ENCODE peak calls at places on chromosomes 3 and 15, in eight cellular contexts. B, T, I, G, V, F, X and Y are unnamed samples. For H3K4me1, the result is how much of the 10 kb centered on the place peaks cover.

GRCh38 chr3:11698326-11699082 is 54.8 kb upstream of the VGLL4 start:
- DNase-seq in I (no peak), X (no peak), G (no peak), F (no peak), T (no peak), B (no peak), V (no peak), Y (no peak)

GRCh38 chr15:57570994-57571393 is 20.7 kb upstream of the MYZAP start:
- DNase-seq in T (no peak), F (no peak), I (peak), G (no peak), X (no peak), V (no peak), B (no peak), Y (no peak)

GRCh38 chr15:62928242-62928995 is 114.1 kb upstream of the TPM1 start:
- DNase-seq in T (no peak), X (peak), G (no peak), V (peak), F (no peak), B (peak), I (peak), Y (peak)

GRCh38 chr15:58554758-58555157 is 123.0 kb downstream of the LIPC start:
- DNase-seq in F (no peak), I (no peak), T (no peak), B (no peak), V (no peak), X (no peak), G (no peak), Y (no peak)

GRCh38 chr15:45384700-45385099 is 6.4 kb upstream of the GATM start:
- DNase-seq in X (no peak), F (no peak), G (no peak), V (no peak), I (no peak), T (no peak), B (no peak), Y (no peak)

GRCh38 chr3:160637081-160637480 is 39.9 kb upstream of the ARL14 start:
- DNase-seq in B (no peak), I (no peak), V (no peak), G (no peak), T (no peak), X (no peak), F (no peak), Y (no peak)

GRCh38 chr3:110932515-110933095 is 139.0 kb upstream of the NECTIN3 start:
- DNase-seq in V (no peak), I (peak), G (no peak), B (no peak), T (no peak), F (no peak), X (no peak), Y (no peak)

GRCh38 chr3:160451602-160452001 is 2.0 kb upstream of the TRIM59 start:
- DNase-seq in G (no peak), V (no peak), F (no peak), X (no peak), B (no peak), I (no peak), T (no peak), Y (no peak)

GRCh38 chr3:161171113-161171512 is 50.0 kb upstream of the NMD3 start:
- DNase-seq in I (peak), T (no peak), G (peak), V (no peak), B (no peak), X (no peak), F (peak), Y (peak)

GRCh38 chr15:22980189-22981136 is at the start of gene CYFIP1:
- DNase-seq in G (peak), B (peak), T (no peak), F (peak), I (peak), X (peak), V (peak), Y (peak)

GRCh38 chr3:140167600-140168281 is 232.8 kb downstream of the CLSTN2 start:
- DNase-seq in G (no peak), F (no peak), T (no peak), X (no peak), B (no peak), I (no peak), V (no peak), Y (no peak)

GRCh38 chr3:12961007-12961725 is 112.1 kb downstream of the IQSEC1 start:
- DNase-seq in X (no peak), T (no peak), V (no peak), G (no peak), B (no peak), I (no peak), F (no peak), Y (no peak)

GRCh38 chr3:96538186-96538585 is 276.2 kb upstream of the EPHA6 start:
- DNase-seq in B (no peak), G (no peak), I (no peak), T (no peak), F (no peak), V (no peak), X (no peak), Y (no peak)

GRCh38 chr15:40252438-40253178 is 13.7 kb downstream of the PAK6 start:
- DNase-seq in B (peak), I (no peak), G (no peak), T (no peak), V (no peak), F (no peak), X (peak), Y (no peak)

GRCh38 chr15:72968531-72968922 is 83.7 kb upstream of the NEO1 start:
- DNase-seq in B (no peak), G (no peak), X (no peak), V (no peak), I (peak), T (no peak), F (no peak), Y (no peak)

GRCh38 chr3:172391592-172392302 is 56.5 kb downstream of the GHSR start:
- DNase-seq in T (no peak), G (no peak), I (no peak), X (no peak), V (no peak), B (no peak), F (no peak), Y (no peak)

GRCh38 chr3:184255291-184256039 is 5.9 kb downstream of the CAMK2N2 start:
- DNase-seq in F (no peak), T (no peak), B (no peak), I (no peak), V (no peak), X (no peak), G (no peak), Y (no peak)

DNA sequence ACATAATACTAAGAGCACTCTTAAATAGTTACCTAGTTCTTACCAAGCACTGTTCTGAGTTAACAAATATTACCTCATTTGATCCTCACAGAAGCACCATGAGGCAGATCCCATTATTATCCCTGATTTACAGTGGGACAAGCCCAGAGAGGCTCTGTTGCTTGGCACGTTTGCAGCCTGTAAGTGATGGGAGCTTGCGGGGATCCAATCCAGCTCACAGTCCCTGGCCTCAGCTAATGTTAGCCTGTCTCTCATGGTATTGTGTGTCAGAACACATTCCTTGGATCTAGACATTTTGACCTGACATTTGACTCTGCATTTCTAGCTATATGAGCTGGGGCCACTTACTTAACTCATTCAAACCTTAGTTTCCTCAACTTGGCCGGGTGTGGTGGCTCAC is 246.9 kb upstream of the LRTM1 start:
- DNase-seq in B (no peak), F (no peak), V (no peak), X (no peak), I (no peak), G (no peak), T (no peak), Y (no peak)
- H3K27ac ChIP-seq in B (no peak), F (no peak), V (no peak), X (no peak), I (no peak), G (no peak), T (no peak), Y (no peak)

GRCh38 chr3:187262360-187262759 is 29.2 kb downstream of the MASP1 start:
- DNase-seq in V (no peak), X (no peak), I (no peak), G (no peak), F (no peak), T (no peak), B (no peak), Y (no peak)
- H3K4me1 ChIP-seq in V (under half), X (under half), I (under half), G (under half), F (under half), T (under half), B (half or more), Y (under half)

DNA sequence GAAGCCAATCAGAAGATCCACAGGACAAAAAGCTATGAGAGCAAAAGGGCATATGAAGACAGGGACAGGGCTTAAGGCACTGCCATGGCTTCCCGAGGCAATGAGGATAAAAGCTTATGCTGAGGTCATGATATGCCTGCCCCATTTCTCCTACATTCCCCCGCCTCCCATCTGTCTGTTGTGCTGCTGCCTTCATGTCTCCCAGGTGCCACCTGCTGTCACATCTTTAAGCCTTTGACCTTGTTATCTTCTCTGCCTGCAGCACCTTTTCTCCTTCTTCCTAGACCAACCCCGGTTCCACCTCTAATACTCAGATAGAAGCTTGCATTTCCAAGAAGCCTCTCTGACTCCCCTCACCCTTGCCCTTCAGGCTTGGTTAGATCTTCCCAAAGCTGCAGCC is 213.8 kb downstream of the ARRDC4 start:
- DNase-seq in T (no peak), X (no peak), F (no peak), G (no peak), B (no peak), I (peak), V (no peak), Y (no peak)
- TF ChIP-seq CTCF in T (no peak), X (peak), F (no peak), G (no peak), B (no peak), I (no peak), V (no peak), Y (no peak)

DNA sequence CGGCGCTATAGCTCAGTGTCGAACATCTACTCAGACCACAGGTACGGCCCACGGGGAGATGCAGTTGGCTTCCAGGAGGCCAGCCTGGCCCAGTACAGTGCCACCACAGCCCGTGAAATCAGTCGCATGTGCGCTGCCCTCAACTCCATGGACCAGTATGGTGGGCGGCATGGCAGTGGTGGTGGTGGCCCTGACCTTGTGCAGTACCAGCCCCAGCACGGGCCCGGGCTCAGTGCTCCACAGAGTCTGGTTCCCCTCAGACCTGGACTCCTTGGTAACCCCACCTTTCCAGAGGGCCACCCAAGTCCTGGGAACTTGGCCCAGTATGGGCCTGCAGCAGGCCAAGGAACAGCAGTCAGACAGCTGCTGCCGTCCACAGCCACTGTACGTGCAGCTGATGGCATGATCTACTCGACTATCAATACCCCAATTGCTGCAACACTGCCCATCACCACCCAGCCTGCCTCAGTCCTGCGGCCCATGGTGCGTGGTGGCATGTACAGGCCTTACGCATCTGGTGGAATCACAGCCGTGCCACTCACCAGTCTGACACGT is 18.3 kb upstream of the APEH start:
- DNase-seq in X (no peak), F (no peak), G (no peak), T (no peak), I (no peak), V (no peak), B (no peak), Y (no peak)
- H3K27ac ChIP-seq in X (no peak), F (no peak), G (no peak), T (no peak), I (no peak), V (no peak), B (no peak), Y (no peak)

GRCh38 chr15:66178531-66178910 is 75.0 kb downstream of the MEGF11 start:
- DNase-seq in I (no peak), X (no peak), F (no peak), V (no peak), T (no peak), B (no peak), G (no peak), Y (no peak)
- H3K4me1 ChIP-seq in I (under half), X (under half), F (under half), V (under half), T (under half), B (under half), G (under half), Y (under half)

DNA sequence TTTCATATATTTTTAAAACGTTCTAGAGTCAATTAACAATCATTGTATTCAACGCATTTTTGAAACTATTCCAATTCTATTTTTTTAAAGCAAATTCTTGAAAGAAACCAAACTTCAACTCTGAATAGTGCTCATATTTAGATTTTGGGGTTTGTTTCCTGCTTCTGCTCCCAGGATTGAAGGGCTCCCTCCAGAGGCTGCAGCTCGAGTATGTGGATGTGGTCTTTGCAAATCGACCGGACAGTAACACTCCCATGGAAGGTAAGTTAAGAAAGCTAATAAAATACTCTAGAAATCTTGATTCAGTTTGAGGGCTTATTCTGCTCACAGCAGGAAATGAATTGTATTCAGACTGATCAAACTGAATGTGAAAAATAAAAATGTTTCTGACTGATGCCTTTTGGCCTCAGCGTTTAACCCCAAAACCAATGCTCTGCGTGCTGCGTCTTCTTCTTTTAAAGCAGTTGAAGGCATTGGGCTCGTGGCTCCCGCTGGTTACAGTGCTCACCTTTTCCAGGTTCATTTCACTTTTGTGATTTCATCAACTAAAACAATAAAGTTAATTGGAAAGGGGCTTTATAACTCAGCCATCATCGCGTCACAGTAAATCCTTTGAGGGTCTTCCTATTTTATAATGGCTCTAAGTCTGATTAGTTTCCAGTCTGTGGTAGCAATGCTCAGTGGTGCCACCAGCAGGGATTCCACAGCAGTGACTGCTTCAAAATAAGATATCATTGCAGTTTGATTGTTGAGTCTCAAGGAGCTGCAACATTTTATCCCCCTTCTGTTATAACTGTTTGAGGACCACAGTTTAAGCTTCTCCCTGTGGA is 80.1 kb downstream of the SSR3 start:
- DNase-seq in T (no peak), X (no peak), B (peak), F (no peak), V (no peak), G (no peak), I (no peak), Y (no peak)
- TF ChIP-seq CTCF in T (peak), X (peak), B (peak), F (peak), V (no peak), G (no peak), I (no peak), Y (peak)